ENCODE peak calls at places on chromosomes 11 and 22, in six cellular contexts. O, N, U, D, J and S are unnamed samples.

GRCh38 chr11:19279455-19279854 is 38.7 kb upstream of the E2F8 start:
- DNase-seq in O (no peak), J (no peak), N (no peak), D (no peak), U (no peak), S (peak)

GRCh38 chr22:19582033-19582693 is 58.0 kb upstream of the CLDN5 start:
- DNase-seq in O (no peak), J (no peak), D (no peak), N (no peak), U (no peak), S (no peak)

GRCh38 chr11:86477495-86478155 is 102.9 kb downstream of the CCDC81 start:
- DNase-seq in N (no peak), U (no peak), J (no peak), O (peak), D (peak), S (no peak)

GRCh38 chr22:50724616-50725015 is 13.4 kb upstream of the ACR start:
- DNase-seq in O (no peak), N (no peak), D (no peak), U (no peak), J (no peak), S (no peak)

GRCh38 chr11:117523680-117524079 is 196.0 kb downstream of the CEP164 start:
- DNase-seq in N (no peak), D (peak), O (peak), U (no peak), J (no peak), S (no peak)

GRCh38 chr11:121246769-121247035 is 45.9 kb upstream of the SC5D start:
- DNase-seq in N (no peak), U (no peak), O (no peak), J (no peak), D (no peak), S (no peak)

GRCh38 chr22:42863349-42863911 is 6.4 kb upstream of the ARFGAP3 start:
- DNase-seq in J (no peak), D (peak), U (no peak), N (no peak), O (peak), S (no peak)

GRCh38 chr11:100791873-100792272 is 104.8 kb downstream of the ARHGAP42 start:
- DNase-seq in O (no peak), U (no peak), J (no peak), D (no peak), N (no peak), S (peak)

GRCh38 chr22:39543095-39543494 is 10.5 kb upstream of the RPS19BP1 start:
- DNase-seq in U (no peak), D (no peak), N (peak), O (peak), J (no peak), S (no peak)

GRCh38 chr11:10580625-10581024 is 12.2 kb upstream of the LYVE1 start:
- DNase-seq in N (no peak), D (no peak), O (no peak), U (no peak), J (no peak), S (no peak)

GRCh38 chr11:111694851-111695250 is 71.3 kb downstream of the PPP2R1B start:
- DNase-seq in U (no peak), J (no peak), D (no peak), O (no peak), N (no peak), S (no peak)